ENCODE peak calls at places on chromosomes 16 and 17, in eight cellular contexts. T is stimulated activated CD8-positive, alpha-beta memory T cell treated with anti-CD3 and anti-CD28 coated beads, Interleukin-15, amount 100 ng/mL, for 48 hours; W is cardiac fibroblast; Z is heart left ventricle; G is stimulated activated CD4-positive, alpha-beta T cell treated with anti-CD3 and anti-CD28 coated beads, Interleukin-1b, Interleukin-23, amount 100 ng/mL, for 1 hour; E is colonic mucosa; X is IMR-90; N is HL-60. A is an unnamed sample.

GRCh38 chr17:76585649-76586593 is at the start of gene ST6GALNAC2:
- DNase-seq in T (no peak), W (no peak), Z (peak; percentile 55), G (no peak), E (peak; percentile 75), X (no peak), N (no peak), A (peak; percentile 38)

GRCh38 chr16:56140645-56141044 is 50.6 kb upstream of the GNAO1 start:
- DNase-seq in T (no peak), W (no peak), Z (no peak), G (no peak), E (no peak), X (no peak), N (no peak), A (no peak)

GRCh38 chr17:6261496-6261895 is 173.4 kb downstream of the AIPL1 start:
- DNase-seq in T (no peak), W (no peak), Z (no peak), G (no peak), E (no peak), X (no peak), N (no peak), A (no peak)

GRCh38 chr17:57783338-57783742 is 38.2 kb upstream of the CCDC182 start:
- DNase-seq in T (peak; percentile 65), W (peak; percentile 25), Z (peak; percentile 69), G (peak; percentile 36), E (peak; percentile 65), X (peak; percentile 5), N (peak; percentile 53), A (peak; percentile 83)

GRCh38 chr16:47872228-47872627 is 283.6 kb downstream of the ABCC12 start:
- DNase-seq in T (no peak), W (no peak), Z (no peak), G (no peak), E (no peak), X (no peak), N (no peak), A (no peak)

GRCh38 chr16:83933885-83934683 is 19.0 kb upstream of the OSGIN1 start:
- DNase-seq in T (no peak), W (peak; percentile 39), Z (no peak), G (no peak), E (no peak), X (peak; percentile 67), N (no peak), A (no peak)

GRCh38 chr17:64358261-64358788 is 32.3 kb downstream of the PECAM1 start:
- DNase-seq in T (no peak), W (no peak), Z (no peak), G (no peak), E (no peak), X (no peak), N (no peak), A (peak; percentile 74)

GRCh38 chr17:33871720-33872535 is 383.2 kb upstream of the CCL2 start:
- DNase-seq in T (no peak), W (peak; percentile 0), Z (no peak), G (no peak), E (no peak), X (no peak), N (no peak), A (peak; percentile 6)

GRCh38 chr16:81901483-81901882 is 109.8 kb downstream of the SDR42E1 start:
- DNase-seq in T (no peak), W (peak; percentile 74), Z (no peak), G (no peak), E (no peak), X (no peak), N (no peak), A (no peak)

GRCh38 chr17:31535581-31535981 is 144.1 kb downstream of the RAB11FIP4 start:
- DNase-seq in T (peak; percentile 17), W (no peak), Z (no peak), G (no peak), E (no peak), X (no peak), N (no peak), A (peak; percentile 27)

GRCh38 chr17:59097876-59098275 is 8.8 kb downstream of the TRIM37 start:
- DNase-seq in T (no peak), W (no peak), Z (no peak), G (no peak), E (no peak), X (no peak), N (no peak), A (no peak)

GRCh38 chr16:65268331-65268730 is 146.5 kb upstream of the CDH11 start:
- DNase-seq in T (no peak), W (peak; percentile 23), Z (no peak), G (no peak), E (no peak), X (peak; percentile 44), N (no peak), A (no peak)

GRCh38 chr17:30263552-30264333 is 28.0 kb downstream of the BLMH start:
- DNase-seq in T (no peak), W (peak; percentile 61), Z (no peak), G (no peak), E (no peak), X (peak; percentile 57), N (no peak), A (peak; percentile 25)

GRCh38 chr17:28912281-28912937 is 9.5 kb upstream of the DHRS13 start:
- DNase-seq in T (no peak), W (no peak), Z (no peak), G (no peak), E (peak; percentile 74), X (no peak), N (no peak), A (no peak)

GRCh38 chr16:29804455-29805231 is 1.7 kb upstream of the MAZ start:
- DNase-seq in T (no peak), W (peak; percentile 46), Z (peak; percentile 67), G (no peak), E (peak; percentile 55), X (no peak), N (peak; percentile 74), A (peak; percentile 54)